ENCODE peak calls at places on chromosome 19, in six cellular contexts. O is psoas muscle, B is LHCN-M2, S is HEK293T, G is NCI-H460, R is kidney epithelial cell. X is an unnamed sample.

GRCh38 chr19:8663920-8664670 is 33.7 kb downstream of the NFILZ start:
- DNase-seq in O (no peak), B (no peak), S (no peak), G (no peak), R (no peak), X (no peak)

GRCh38 chr19:1252221-1252817 is 3.9 kb downstream of the MIDN start:
- DNase-seq in O (peak), B (peak), S (no peak), G (peak), R (no peak), X (no peak)

GRCh38 chr19:33777351-33777750 is 19.3 kb upstream of the KCTD15 start:
- DNase-seq in O (no peak), B (no peak), S (no peak), G (no peak), R (no peak), X (no peak)

GRCh38 chr19:5339950-5340636 is 519 bp downstream of the PTPRS start:
- DNase-seq in O (no peak), B (no peak), S (peak), G (no peak), R (no peak), X (no peak)

GRCh38 chr19:28567834-28568233 is 645.1 kb downstream of the UQCRFS1 start:
- DNase-seq in O (no peak), B (no peak), S (no peak), G (no peak), R (no peak), X (no peak)

GRCh38 chr19:12938536-12939291 is at the start of gene CALR:
- DNase-seq in O (no peak), B (peak), S (no peak), G (no peak), R (no peak), X (no peak)

GRCh38 chr19:38691938-38692457 is 44.5 kb downstream of the ACTN4 start:
- DNase-seq in O (peak), B (no peak), S (no peak), G (peak), R (peak), X (no peak)

GRCh38 chr19:4759388-4760284 is 31.9 kb upstream of the FEM1A start:
- DNase-seq in O (peak), B (peak), S (peak), G (peak), R (peak), X (no peak)

GRCh38 chr19:40147693-40148347 is 43.4 kb upstream of the MAP3K10 start:
- DNase-seq in O (no peak), B (peak), S (no peak), G (peak), R (peak), X (no peak)

GRCh38 chr19:48934837-48935236 is 1.3 kb downstream of the DHDH start:
- DNase-seq in O (no peak), B (no peak), S (no peak), G (no peak), R (no peak), X (no peak)

GRCh38 chr19:50358483-50359431 is 6.7 kb downstream of the NAPSA start:
- DNase-seq in O (peak), B (no peak), S (no peak), G (no peak), R (no peak), X (no peak)